ENCODE peak calls at places on chromosomes 1 and 21, in four cellular contexts. D is NCI-H748 treated with DMSO at 0.1 percent for 48 hours, W is HCT116, Y is Panc1. E is an unnamed sample.

GRCh38 chr1:168081373-168082007 is 55.2 kb downstream of the GPR161 start:
- DNase-seq in Y (no peak), D (no peak), W (no peak), E (no peak)

GRCh38 chr21:36111238-36111637 is 23.6 kb upstream of the CBR3 start:
- DNase-seq in Y (no peak), W (no peak), D (no peak), E (no peak)

GRCh38 chr1:8880068-8880676 is 1.7 kb upstream of the ENO1 start:
- DNase-seq in D (no peak), W (no peak), Y (peak), E (peak)

GRCh38 chr21:45913886-45914285 is 67.7 kb upstream of the COL6A1 start:
- DNase-seq in D (no peak), Y (no peak), W (no peak), E (no peak)

GRCh38 chr1:29675481-29676263 is 439.4 kb downstream of the PTPRU start:
- DNase-seq in D (no peak), Y (no peak), W (no peak), E (no peak)

GRCh38 chr1:237005674-237006073 is 1.4 kb upstream of the MT1HL1 start:
- DNase-seq in Y (no peak), D (no peak), W (no peak), E (no peak)

GRCh38 chr1:154608522-154609294 is 722 bp upstream of the ADAR start:
- DNase-seq in D (peak), Y (no peak), W (no peak), E (peak)

GRCh38 chr1:96764469-96764868 is 42.9 kb downstream of the PTBP2 start:
- DNase-seq in W (no peak), Y (no peak), D (no peak), E (no peak)

GRCh38 chr1:42835422-42835821 is 11.0 kb upstream of the ZNF691 start:
- DNase-seq in W (no peak), Y (no peak), D (no peak), E (no peak)

GRCh38 chr1:16605532-16605931 is 7.8 kb downstream of the NBPF1 start:
- DNase-seq in D (no peak), Y (no peak), W (no peak), E (no peak)

GRCh38 chr21:21182401-21182800 is 184.2 kb downstream of the NCAM2 start:
- DNase-seq in D (no peak), W (no peak), Y (no peak), E (no peak)

GRCh38 chr1:212600980-212601379 is 7.6 kb upstream of the ATF3 start:
- DNase-seq in W (no peak), D (no peak), Y (no peak), E (no peak)

GRCh38 chr1:117147856-117148588 is 26.5 kb upstream of the TRIM45 start:
- DNase-seq in W (no peak), D (no peak), Y (no peak), E (no peak)

GRCh38 chr1:40976952-40977690 is 2.4 kb upstream of the CTPS1 start:
- DNase-seq in D (no peak), Y (no peak), W (no peak), E (no peak)

GRCh38 chr1:233951804-233952203 is 47.3 kb downstream of the SLC35F3 start:
- DNase-seq in D (no peak), Y (no peak), W (no peak), E (no peak)

GRCh38 chr21:19995253-19995652 is 1003.0 kb upstream of the NCAM2 start:
- DNase-seq in W (no peak), D (no peak), Y (no peak), E (no peak)

GRCh38 chr21:26405735-26406361 is 167.2 kb downstream of the CYYR1 start:
- DNase-seq in W (no peak), Y (no peak), D (no peak), E (no peak)

GRCh38 chr1:208025036-208025435 is 114.1 kb upstream of the CD34 start:
- DNase-seq in W (no peak), D (no peak), Y (no peak), E (no peak)

GRCh38 chr1:113859478-113860175 is 11.9 kb downstream of the PTPN22 start:
- DNase-seq in D (no peak), W (no peak), Y (no peak), E (no peak)

GRCh38 chr1:201748331-201748730 is 80.6 kb upstream of the IPO9 start:
- DNase-seq in Y (no peak), W (no peak), D (no peak), E (no peak)

GRCh38 chr1:182337736-182338571 is 53.6 kb downstream of the GLUL start:
- DNase-seq in D (no peak), Y (no peak), W (no peak), E (peak)

GRCh38 chr21:37787456-37787855 is 128.8 kb downstream of the KCNJ6 start:
- DNase-seq in D (no peak), W (no peak), Y (no peak), E (no peak)

GRCh38 chr1:205998457-205999241 is 4.5 kb downstream of the RAB7B start:
- DNase-seq in W (no peak), D (peak), Y (no peak), E (peak)

E was measured in testis.